ENCODE peak calls at places on chromosomes 11 and 22, in five cellular contexts. Z is H1, L is HCT116, C is K562, X is HepG2. T is an unnamed sample.

GRCh38 chr22:37905534-37906363 is at the start of gene MICALL1:
- DNase-seq in Z (peak), L (no peak), C (peak), X (no peak), T (no peak)

GRCh38 chr11:94956963-94957362 is 16.4 kb downstream of the CWC15 start:
- DNase-seq in Z (no peak), L (no peak), C (no peak), X (no peak), T (no peak)

GRCh38 chr11:26550022-26550421 is 22.0 kb downstream of the MUC15 start:
- DNase-seq in Z (no peak), L (no peak), C (no peak), X (no peak), T (no peak)

GRCh38 chr22:31228425-31228824 is 16.3 kb downstream of the LIMK2 start:
- DNase-seq in Z (no peak), L (no peak), C (no peak), X (no peak), T (no peak)

GRCh38 chr11:61716478-61717285 is 35.8 kb upstream of the MYRF start:
- DNase-seq in Z (no peak), L (no peak), C (no peak), X (no peak), T (no peak)

GRCh38 chr22:49554296-49554625 is 273.4 kb downstream of the BRD1 start:
- DNase-seq in Z (peak), L (no peak), C (no peak), X (no peak), T (no peak)

GRCh38 chr22:20644071-20644642 is 129.8 kb upstream of the SERPIND1 start:
- DNase-seq in Z (no peak), L (no peak), C (no peak), X (no peak), T (peak)

GRCh38 chr11:91773090-91773489 is 451.5 kb upstream of the FAT3 start:
- DNase-seq in Z (peak), L (no peak), C (peak), X (no peak), T (peak)

GRCh38 chr11:62954478-62954877 is 30.3 kb downstream of the SLC22A6 start:
- DNase-seq in Z (no peak), L (no peak), C (peak), X (no peak), T (no peak)

GRCh38 chr22:35498026-35498425 is 42.6 kb upstream of the RASD2 start:
- DNase-seq in Z (no peak), L (no peak), C (peak), X (no peak), T (no peak)

GRCh38 chr22:19181786-19182471 is 3.4 kb upstream of the SLC25A1 start:
- DNase-seq in Z (no peak), L (no peak), C (no peak), X (no peak), T (no peak)

GRCh38 chr22:37283393-37283937 is 1.2 kb downstream of the CYTH4 start:
- DNase-seq in Z (peak), L (no peak), C (no peak), X (no peak), T (no peak)

GRCh38 chr22:17541476-17541875 is 21.8 kb upstream of the SLC25A18 start:
- DNase-seq in Z (no peak), L (no peak), C (no peak), X (no peak), T (no peak)

GRCh38 chr11:117875397-117876048 is 935 bp downstream of the FXYD6 start:
- DNase-seq in Z (peak), L (no peak), C (no peak), X (no peak), T (no peak)

GRCh38 chr11:72617080-72617744 is 57.0 kb downstream of the PDE2A start:
- DNase-seq in Z (no peak), L (no peak), C (no peak), X (no peak), T (no peak)

GRCh38 chr11:125946712-125947418 is 1.0 kb downstream of the VSIG10L2 start:
- DNase-seq in Z (no peak), L (no peak), C (no peak), X (no peak), T (no peak)

GRCh38 chr11:130180896-130181294 is 21.3 kb downstream of the ST14 start:
- DNase-seq in Z (no peak), L (no peak), C (no peak), X (no peak), T (no peak)

GRCh38 chr11:36151933-36152580 is 137.2 kb downstream of the COMMD9 start:
- DNase-seq in Z (no peak), L (no peak), C (no peak), X (no peak), T (no peak)

GRCh38 chr11:33588056-33588455 is 112.6 kb downstream of the C11orf91 start:
- DNase-seq in Z (no peak), L (no peak), C (no peak), X (no peak), T (no peak)

GRCh38 chr11:120136356-120136755 is 1.6 kb downstream of the TRIM29 start:
- DNase-seq in Z (no peak), L (no peak), C (no peak), X (no peak), T (no peak)

GRCh38 chr11:62725686-62726085 is 1.6 kb downstream of the HNRNPUL2 start:
- DNase-seq in Z (no peak), L (no peak), C (peak), X (peak), T (no peak)

GRCh38 chr11:102924851-102925380 is 30.6 kb downstream of the MMP13 start:
- DNase-seq in Z (no peak), L (no peak), C (no peak), X (no peak), T (no peak)

GRCh38 chr11:73249858-73250773 is 22.0 kb upstream of the P2RY6 start:
- DNase-seq in Z (no peak), L (no peak), C (no peak), X (no peak), T (no peak)

GRCh38 chr11:73152861-73153483 is 10.9 kb upstream of the FCHSD2 start:
- DNase-seq in Z (no peak), L (no peak), C (no peak), X (no peak), T (no peak)

GRCh38 chr11:3220521-3221407 is 2.2 kb upstream of the MRGPRG start:
- DNase-seq in Z (peak), L (no peak), C (no peak), X (no peak), T (no peak)

DNA sequence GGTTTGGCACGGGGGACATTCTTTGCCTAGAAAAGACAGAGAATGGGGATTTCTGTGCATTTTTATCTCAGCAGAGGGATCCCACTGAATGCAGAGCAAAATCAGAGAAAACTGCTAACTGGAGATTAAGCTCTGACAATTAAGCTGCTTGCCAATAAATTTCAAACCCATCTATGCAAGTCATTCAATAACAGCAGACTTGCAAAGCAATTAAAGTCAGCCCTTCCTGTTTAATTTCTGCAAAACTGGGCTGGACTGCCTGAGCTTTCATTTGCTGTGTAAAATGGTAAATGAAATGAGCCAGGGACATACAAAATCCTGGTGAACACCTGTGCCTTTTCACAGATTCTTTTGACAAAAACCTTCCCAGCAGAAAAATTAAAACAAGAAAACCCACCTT is 1273.9 kb upstream of the CNTN5 start:
- DNase-seq in Z (no peak), L (no peak), C (no peak), X (no peak), T (no peak)
- TF ChIP-seq ZNF274 in Z (no peak), L (no peak), C (no peak), X (no peak), T (no peak)

GRCh38 chr11:67310246-67311050 is 7.1 kb downstream of the SSH3 start:
- DNase-seq in Z (no peak), L (no peak), C (no peak), X (no peak), T (no peak)
- TF ChIP-seq YY1 in Z (no peak), L (no peak), C (no peak), X (no peak), T (no peak)

GRCh38 chr22:29480512-29481264 is 670 bp downstream of the NEFH start:
- DNase-seq in Z (peak), L (no peak), C (peak), X (no peak), T (peak)
- TF ChIP-seq ZNF274 in Z (no peak), L (no peak), C (no peak), X (no peak), T (no peak)

GRCh38 chr11:96486890-96487633 is 97.2 kb downstream of the JRKL start:
- DNase-seq in Z (no peak), L (no peak), C (peak), X (peak), T (peak)
- TF ChIP-seq YY1 in Z (no peak), L (no peak), C (no peak), X (no peak), T (peak)

GRCh38 chr11:75324189-75324588 is 27.3 kb downstream of the ARRB1 start:
- DNase-seq in Z (no peak), L (no peak), C (no peak), X (no peak), T (no peak)

GRCh38 chr11:75326439-75326810 is 25.0 kb downstream of the ARRB1 start:
- DNase-seq in Z (no peak), L (no peak), C (no peak), X (no peak), T (no peak)

GRCh38 chr11:75323609-75324008 is 27.9 kb downstream of the ARRB1 start:
- DNase-seq in Z (no peak), L (no peak), C (no peak), X (peak), T (no peak)

GRCh38 chr11:75324740-75325139 is 26.7 kb downstream of the ARRB1 start:
- DNase-seq in Z (no peak), L (no peak), C (no peak), X (no peak), T (no peak)

DNA sequence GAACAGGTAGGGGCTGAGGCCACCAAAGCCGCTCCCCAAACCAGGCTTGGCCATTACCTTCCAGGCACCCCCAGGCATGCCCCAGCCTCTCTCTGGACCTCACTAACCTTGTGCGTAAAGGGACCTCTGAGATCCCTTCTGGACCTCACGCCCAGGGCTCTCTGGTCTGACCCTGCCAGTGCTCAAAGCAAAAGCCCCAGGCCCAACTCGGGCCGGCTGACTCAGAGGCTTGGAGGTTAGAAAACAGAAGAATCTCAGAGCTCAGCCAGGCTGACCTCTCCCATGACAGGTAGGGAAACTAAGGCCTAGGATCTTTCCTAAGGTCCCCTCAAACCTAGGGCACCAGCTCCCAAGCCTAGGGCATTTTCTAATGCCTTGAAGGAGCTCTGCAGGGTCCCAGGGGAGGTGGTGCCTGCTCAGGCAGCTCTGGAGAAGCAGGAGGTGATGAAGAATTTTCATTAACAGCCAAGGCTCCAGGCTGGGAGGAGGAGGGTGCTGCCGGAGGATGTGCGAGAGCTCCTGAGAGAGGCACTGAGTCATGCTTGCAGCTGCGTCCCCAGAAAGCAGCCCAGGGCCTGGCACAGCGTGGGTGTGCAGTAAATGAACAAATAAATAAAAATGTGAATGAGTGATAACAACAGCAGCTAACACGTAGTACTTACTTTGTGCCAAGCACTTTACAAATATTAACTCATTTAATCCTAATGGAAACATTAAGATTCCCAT is 25.6 kb downstream of the ARRB1 start:
- DNase-seq in Z (no peak), L (peak), C (no peak), X (no peak), T (no peak)
- TF ChIP-seq ZNF274 in Z (no peak), L (no peak), C (no peak), X (no peak), T (no peak)

GRCh38 chr11:24932110-24933000 is 435.5 kb downstream of the LUZP2 start:
- DNase-seq in Z (no peak), L (no peak), C (no peak), X (no peak), T (no peak)
- TF ChIP-seq YY1 in Z (no peak), L (no peak), C (no peak), X (no peak), T (no peak)

DNA sequence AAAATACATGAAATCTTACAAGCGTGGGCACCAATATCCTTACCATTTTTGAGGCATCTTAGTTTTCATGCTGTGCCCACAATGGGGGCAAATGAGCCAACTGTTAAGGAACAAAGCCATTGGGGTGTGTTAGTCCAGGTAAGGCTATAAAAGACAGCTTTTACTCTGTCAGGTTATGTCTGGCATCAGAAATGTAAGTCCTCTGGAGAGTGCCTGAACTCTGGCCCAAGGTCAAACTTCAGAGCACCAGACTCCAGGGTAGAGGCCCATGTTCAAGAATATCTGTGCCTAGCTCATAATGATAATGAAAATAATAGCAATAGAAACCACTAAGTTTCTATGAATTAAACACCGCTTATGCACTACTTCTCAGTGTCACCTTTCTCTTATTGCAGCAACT is 105.5 kb downstream of the CSNK2A3 start:
- DNase-seq in Z (no peak), L (no peak), C (no peak), X (no peak), T (no peak)
- TF ChIP-seq ZNF274 in Z (no peak), L (no peak), C (no peak), X (no peak), T (no peak)

DNA sequence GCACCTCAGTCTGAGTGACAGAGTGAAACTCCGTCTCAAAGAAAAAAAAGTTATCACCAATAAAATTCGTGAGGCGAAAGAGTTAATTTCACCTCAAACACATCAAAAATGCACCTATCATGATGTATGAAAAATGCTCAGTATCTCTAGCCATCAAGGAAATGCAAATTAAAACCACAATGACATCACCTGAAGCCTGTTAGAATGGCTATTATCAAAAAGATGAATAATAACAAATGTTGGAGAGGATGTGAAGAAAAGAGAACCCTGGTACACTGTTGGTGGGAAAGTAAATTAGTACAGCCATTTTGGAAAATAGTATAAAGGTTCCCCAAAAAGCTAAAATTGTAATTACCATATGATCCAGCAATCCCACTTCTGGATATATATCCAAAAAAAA is 23.6 kb downstream of the CHEK2 start:
- DNase-seq in Z (no peak), L (no peak), C (no peak), X (no peak), T (no peak)
- TF ChIP-seq YY1 in Z (no peak), L (no peak), C (no peak), X (no peak), T (no peak)